ENCODE peak calls at places on chromosomes 7 and 10, in five cellular contexts. One of them, this sample, is unnamed.

GRCh38 chr7:92904292-92905131 is 68.1 kb upstream of the CDK6 start:
- DNase-seq in hepatocyte: peak; percentile 29
- DNase-seq in stomach: peak; percentile 25
- DNase-seq in psoas muscle: no peak
- DNase-seq in adrenal gland: no peak
- DNase-seq in this sample: peak; percentile 96

GRCh38 chr10:78222096-78222790 is 188.6 kb downstream of the RPS24 start:
- DNase-seq in hepatocyte: no peak
- DNase-seq in stomach: no peak
- DNase-seq in psoas muscle: no peak
- DNase-seq in adrenal gland: no peak
- DNase-seq in this sample: no peak

GRCh38 chr10:3091346-3091787 is 24.0 kb downstream of the PFKP start:
- DNase-seq in hepatocyte: peak; percentile 67
- DNase-seq in stomach: peak; percentile 75
- DNase-seq in psoas muscle: no peak
- DNase-seq in adrenal gland: no peak
- DNase-seq in this sample: peak; percentile 94

GRCh38 chr10:76523798-76524231 is 1092.4 kb downstream of the LRMDA start:
- DNase-seq in hepatocyte: no peak
- DNase-seq in stomach: no peak
- DNase-seq in psoas muscle: no peak
- DNase-seq in adrenal gland: no peak
- DNase-seq in this sample: no peak

GRCh38 chr10:43284341-43284910 is 17.6 kb upstream of the RASGEF1A start:
- DNase-seq in hepatocyte: peak; percentile 73
- DNase-seq in stomach: no peak
- DNase-seq in psoas muscle: no peak
- DNase-seq in adrenal gland: no peak
- DNase-seq in this sample: no peak

GRCh38 chr7:106110885-106111670 is 1.0 kb downstream of the SYPL1 start:
- DNase-seq in hepatocyte: no peak
- DNase-seq in stomach: no peak
- DNase-seq in psoas muscle: no peak
- DNase-seq in adrenal gland: no peak
- DNase-seq in this sample: peak; percentile 46

GRCh38 chr10:23096814-23097549 is 1.6 kb downstream of the MSRB2 start:
- DNase-seq in hepatocyte: peak; percentile 38
- DNase-seq in stomach: no peak
- DNase-seq in psoas muscle: peak; percentile 19
- DNase-seq in adrenal gland: no peak
- DNase-seq in this sample: peak; percentile 95

GRCh38 chr10:84254552-84255137 is 9.8 kb downstream of the RGR start:
- DNase-seq in hepatocyte: no peak
- DNase-seq in stomach: no peak
- DNase-seq in psoas muscle: no peak
- DNase-seq in adrenal gland: no peak
- DNase-seq in this sample: no peak

GRCh38 chr7:77320161-77320560 is 96.0 kb downstream of the GSAP start:
- DNase-seq in hepatocyte: no peak
- DNase-seq in stomach: no peak
- DNase-seq in psoas muscle: no peak
- DNase-seq in adrenal gland: no peak
- DNase-seq in this sample: no peak

GRCh38 chr10:113520606-113521481 is 32.0 kb upstream of the HABP2 start:
- DNase-seq in hepatocyte: peak; percentile 87
- DNase-seq in stomach: peak; percentile 77
- DNase-seq in psoas muscle: peak; percentile 51
- DNase-seq in adrenal gland: peak; percentile 71
- DNase-seq in this sample: peak; percentile 73

GRCh38 chr10:131896403-131896802 is 4.4 kb upstream of the PPP2R2D start:
- DNase-seq in hepatocyte: no peak
- DNase-seq in stomach: no peak
- DNase-seq in psoas muscle: no peak
- DNase-seq in adrenal gland: no peak
- DNase-seq in this sample: no peak

GRCh38 chr7:29139191-29139590 is 7.1 kb downstream of the CPVL start:
- DNase-seq in hepatocyte: no peak
- DNase-seq in stomach: no peak
- DNase-seq in psoas muscle: no peak
- DNase-seq in adrenal gland: no peak
- DNase-seq in this sample: peak; percentile 28

GRCh38 chr10:58647770-58648169 is 135.1 kb downstream of the BICC1 start:
- DNase-seq in hepatocyte: no peak
- DNase-seq in stomach: no peak
- DNase-seq in psoas muscle: no peak
- DNase-seq in adrenal gland: no peak
- DNase-seq in this sample: peak; percentile 40

GRCh38 chr7:24227603-24228359 is 56.2 kb upstream of the NPY start:
- DNase-seq in hepatocyte: no peak
- DNase-seq in stomach: no peak
- DNase-seq in psoas muscle: no peak
- DNase-seq in adrenal gland: peak; percentile 21
- DNase-seq in this sample: no peak

GRCh38 chr10:130212736-130213135 is 76.5 kb downstream of the GLRX3 start:
- DNase-seq in hepatocyte: no peak
- DNase-seq in stomach: no peak
- DNase-seq in psoas muscle: no peak
- DNase-seq in adrenal gland: no peak
- DNase-seq in this sample: no peak

GRCh38 chr7:70392282-70392681 is 739.7 kb upstream of the GALNT17 start:
- DNase-seq in hepatocyte: peak; percentile 20
- DNase-seq in stomach: no peak
- DNase-seq in psoas muscle: no peak
- DNase-seq in adrenal gland: no peak
- DNase-seq in this sample: peak; percentile 91

GRCh38 chr10:58590152-58590551 is 77.5 kb downstream of the BICC1 start:
- DNase-seq in hepatocyte: peak; percentile 57
- DNase-seq in stomach: no peak
- DNase-seq in psoas muscle: no peak
- DNase-seq in adrenal gland: peak; percentile 51
- DNase-seq in this sample: peak; percentile 98

GRCh38 chr7:88072036-88072714 is 138.1 kb downstream of the ADAM22 start:
- DNase-seq in hepatocyte: no peak
- DNase-seq in stomach: no peak
- DNase-seq in psoas muscle: no peak
- DNase-seq in adrenal gland: no peak
- DNase-seq in this sample: no peak

GRCh38 chr7:90474284-90475210 is 5.1 kb downstream of the PTTG1IP2 start:
- DNase-seq in hepatocyte: no peak
- DNase-seq in stomach: no peak
- DNase-seq in psoas muscle: no peak
- DNase-seq in adrenal gland: no peak
- DNase-seq in this sample: peak; percentile 95

GRCh38 chr7:35596061-35596460 is 98.9 kb downstream of the HERPUD2 start:
- DNase-seq in hepatocyte: no peak
- DNase-seq in stomach: no peak
- DNase-seq in psoas muscle: no peak
- DNase-seq in adrenal gland: no peak
- DNase-seq in this sample: peak; percentile 56

GRCh38 chr10:73136627-73137026 is 26.4 kb downstream of the NUDT13 start:
- DNase-seq in hepatocyte: peak; percentile 41
- DNase-seq in stomach: no peak
- DNase-seq in psoas muscle: no peak
- DNase-seq in adrenal gland: no peak
- DNase-seq in this sample: peak; percentile 44

GRCh38 chr10:87864497-87865059 is 1.2 kb downstream of the PTEN start:
- DNase-seq in hepatocyte: no peak
- DNase-seq in stomach: no peak
- DNase-seq in psoas muscle: no peak
- DNase-seq in adrenal gland: no peak
- DNase-seq in this sample: no peak

GRCh38 chr7:47931788-47932425 is 16.4 kb downstream of the PKD1L1 start:
- DNase-seq in hepatocyte: no peak
- DNase-seq in stomach: no peak
- DNase-seq in psoas muscle: no peak
- DNase-seq in adrenal gland: no peak
- DNase-seq in this sample: peak; percentile 44

GRCh38 chr10:79345241-79346011 is 1.8 kb upstream of the PPIF start:
- DNase-seq in hepatocyte: no peak
- DNase-seq in stomach: no peak
- DNase-seq in psoas muscle: no peak
- DNase-seq in adrenal gland: no peak
- DNase-seq in this sample: no peak

GRCh38 chr7:111356941-111357340 is 205.4 kb downstream of the IMMP2L start:
- DNase-seq in hepatocyte: no peak
- DNase-seq in stomach: no peak
- DNase-seq in psoas muscle: no peak
- DNase-seq in adrenal gland: no peak
- DNase-seq in this sample: no peak

GRCh38 chr10:70319824-70320223 is 36.0 kb upstream of the NPFFR1 start:
- DNase-seq in hepatocyte: no peak
- DNase-seq in stomach: no peak
- DNase-seq in psoas muscle: no peak
- DNase-seq in adrenal gland: no peak
- DNase-seq in this sample: no peak

GRCh38 chr10:4390219-4390618 is 435.8 kb upstream of the AKR1E2 start:
- DNase-seq in hepatocyte: no peak
- DNase-seq in stomach: no peak
- DNase-seq in psoas muscle: no peak
- DNase-seq in adrenal gland: no peak
- DNase-seq in this sample: peak; percentile 53

GRCh38 chr10:69360485-69361302 is 56.0 kb downstream of the TACR2 start:
- DNase-seq in hepatocyte: peak; percentile 82
- DNase-seq in stomach: peak; percentile 94
- DNase-seq in psoas muscle: peak; percentile 80
- DNase-seq in adrenal gland: no peak
- DNase-seq in this sample: peak; percentile 94

GRCh38 chr7:82674319-82674718 is 230.7 kb upstream of the CACNA2D1 start:
- DNase-seq in hepatocyte: no peak
- DNase-seq in stomach: no peak
- DNase-seq in psoas muscle: no peak
- DNase-seq in adrenal gland: no peak
- DNase-seq in this sample: no peak

GRCh38 chr10:1674501-1674900 is 62.8 kb downstream of the ADARB2 start:
- DNase-seq in hepatocyte: no peak
- DNase-seq in stomach: no peak
- DNase-seq in psoas muscle: no peak
- DNase-seq in adrenal gland: no peak
- DNase-seq in this sample: no peak

GRCh38 chr7:33145174-33145573 is 15.8 kb downstream of the BBS9 start:
- DNase-seq in hepatocyte: no peak
- DNase-seq in stomach: no peak
- DNase-seq in psoas muscle: no peak
- DNase-seq in adrenal gland: no peak
- DNase-seq in this sample: no peak

GRCh38 chr7:46627038-46627315 is 705.9 kb upstream of the IGFBP3 start:
- DNase-seq in hepatocyte: no peak
- DNase-seq in stomach: no peak
- DNase-seq in psoas muscle: no peak
- DNase-seq in adrenal gland: no peak
- DNase-seq in this sample: peak; percentile 38

GRCh38 chr10:62130948-62131347 is 137.7 kb downstream of the RTKN2 start:
- DNase-seq in hepatocyte: no peak
- DNase-seq in stomach: no peak
- DNase-seq in psoas muscle: no peak
- DNase-seq in adrenal gland: no peak
- DNase-seq in this sample: peak; percentile 94

GRCh38 chr10:88866454-88866853 is 13.6 kb upstream of the STAMBPL1 start:
- DNase-seq in hepatocyte: no peak
- DNase-seq in stomach: no peak
- DNase-seq in psoas muscle: no peak
- DNase-seq in adrenal gland: no peak
- DNase-seq in this sample: no peak

GRCh38 chr10:88870101-88870500 is 9.9 kb upstream of the STAMBPL1 start:
- DNase-seq in hepatocyte: no peak
- DNase-seq in stomach: no peak
- DNase-seq in psoas muscle: no peak
- DNase-seq in adrenal gland: no peak
- DNase-seq in this sample: no peak

GRCh38 chr10:88865281-88865876 is 13.7 kb upstream of the ANKRD22 start:
- DNase-seq in hepatocyte: no peak
- DNase-seq in stomach: no peak
- DNase-seq in psoas muscle: no peak
- DNase-seq in adrenal gland: no peak
- DNase-seq in this sample: peak; percentile 35
- TF ChIP-seq CTCF in hepatocyte: peak; percentile 27
- TF ChIP-seq CTCF in stomach: peak; percentile 25
- TF ChIP-seq CTCF in psoas muscle: no peak
- TF ChIP-seq CTCF in adrenal gland: peak; percentile 7
- TF ChIP-seq CTCF in this sample: peak; percentile 27

DNA sequence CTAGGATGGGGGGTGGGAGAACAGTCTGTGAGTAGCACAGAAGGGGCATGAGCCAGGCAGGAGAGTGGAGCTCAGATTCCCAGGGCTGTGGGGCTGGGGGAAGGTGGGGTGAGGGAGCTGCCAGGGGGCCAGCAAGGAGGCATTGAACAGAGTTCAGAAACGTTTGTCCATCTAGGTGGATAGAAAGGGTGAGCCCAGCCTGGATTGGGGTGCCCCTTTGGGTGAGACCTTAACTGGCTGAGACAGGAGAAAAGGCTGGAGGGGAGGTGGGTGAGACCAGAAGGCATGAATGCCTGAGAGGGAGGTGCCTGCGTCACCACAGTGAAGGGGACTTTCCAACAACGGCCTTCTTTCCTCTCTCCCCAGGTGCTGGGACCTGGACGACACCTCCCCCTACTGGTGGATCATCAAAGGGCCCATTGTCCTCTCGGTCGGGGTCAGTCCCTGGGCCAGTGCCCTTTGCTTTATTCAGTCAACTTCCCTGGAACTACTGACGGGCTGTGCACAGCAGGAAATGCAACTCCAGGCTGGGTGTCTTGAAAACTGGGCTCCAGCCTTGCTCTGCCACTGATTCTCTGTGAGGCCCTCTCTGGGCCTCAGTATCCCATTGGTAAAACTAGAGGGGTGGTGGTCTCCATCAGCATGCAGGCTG is 11.0 kb downstream of the GHRHR start:
- DNase-seq in hepatocyte: peak; percentile 87
- DNase-seq in stomach: peak; percentile 57
- DNase-seq in psoas muscle: peak; percentile 46
- DNase-seq in adrenal gland: no peak
- DNase-seq in this sample: peak; percentile 53
- TF ChIP-seq CTCF in hepatocyte: peak; percentile 70
- TF ChIP-seq CTCF in stomach: peak; percentile 68
- TF ChIP-seq CTCF in psoas muscle: peak; percentile 60
- TF ChIP-seq CTCF in adrenal gland: peak; percentile 28
- TF ChIP-seq CTCF in this sample: peak; percentile 70

GRCh38 chr7:155093586-155093985 is 23.5 kb downstream of the HTR5A start:
- DNase-seq in hepatocyte: no peak
- DNase-seq in stomach: no peak
- DNase-seq in psoas muscle: no peak
- DNase-seq in adrenal gland: no peak
- DNase-seq in this sample: no peak
- TF ChIP-seq CTCF in hepatocyte: no peak
- TF ChIP-seq CTCF in stomach: no peak
- TF ChIP-seq CTCF in psoas muscle: no peak
- TF ChIP-seq CTCF in adrenal gland: no peak
- TF ChIP-seq CTCF in this sample: no peak

GRCh38 chr7:139955098-139955820 is 107.5 kb downstream of the PARP12 start:
- DNase-seq in hepatocyte: no peak
- DNase-seq in stomach: no peak
- DNase-seq in psoas muscle: no peak
- DNase-seq in adrenal gland: no peak
- DNase-seq in this sample: no peak
- TF ChIP-seq CTCF in hepatocyte: no peak
- TF ChIP-seq CTCF in stomach: no peak
- TF ChIP-seq CTCF in psoas muscle: no peak
- TF ChIP-seq CTCF in adrenal gland: no peak
- TF ChIP-seq CTCF in this sample: no peak

GRCh38 chr10:12729885-12730284 is 271.6 kb downstream of the CCDC3 start:
- DNase-seq in hepatocyte: no peak
- DNase-seq in stomach: no peak
- DNase-seq in psoas muscle: no peak
- DNase-seq in adrenal gland: no peak
- DNase-seq in this sample: no peak
- TF ChIP-seq CTCF in hepatocyte: peak; percentile 18
- TF ChIP-seq CTCF in stomach: no peak
- TF ChIP-seq CTCF in psoas muscle: peak; percentile 13
- TF ChIP-seq CTCF in adrenal gland: no peak
- TF ChIP-seq CTCF in this sample: peak; percentile 36

This sample was measured in fibroblast of mammary gland.